ENCODE peak calls at places on chromosome 9, in seven cellular contexts. K is GM20000; F is stimulated activated CD4-positive, alpha-beta T cell treated with anti-CD3 and anti-CD28 coated beads, Interleukin-12 subunit alpha, Interleukin-12 subunit beta, amount 100 ng/mL, for 4 hours; Y is mucosa of gallbladder; W is amniotic epithelial cell; Z is T-helper 9 cell; D is kidney. C is an unnamed sample.

GRCh38 chr9:69149321-69149807 is 24.7 kb upstream of the TJP2 start:
- DNase-seq in K (no peak), F (no peak), Y (no peak), W (peak), Z (no peak), D (no peak), C (peak)

GRCh38 chr9:124220551-124221451 is 36.9 kb upstream of the NEK6 start:
- DNase-seq in K (no peak), F (no peak), Y (peak), W (peak), Z (no peak), D (peak), C (peak)

GRCh38 chr9:132160802-132161742 is 786 bp upstream of the NTNG2 start:
- DNase-seq in K (peak), F (peak), Y (peak), W (peak), Z (peak), D (no peak), C (peak)

GRCh38 chr9:107539427-107540154 is 50.0 kb upstream of the KLF4 start:
- DNase-seq in K (no peak), F (no peak), Y (no peak), W (no peak), Z (no peak), D (no peak), C (no peak)

GRCh38 chr9:91191443-91192378 is 170.0 kb downstream of the AUH start:
- DNase-seq in K (no peak), F (no peak), Y (peak), W (no peak), Z (no peak), D (peak), C (peak)

GRCh38 chr9:36948051-36948450 is 86.0 kb downstream of the PAX5 start:
- DNase-seq in K (no peak), F (no peak), Y (no peak), W (no peak), Z (no peak), D (no peak), C (no peak)

GRCh38 chr9:98091735-98092632 is 27.0 kb downstream of the TRIM14 start:
- DNase-seq in K (no peak), F (no peak), Y (no peak), W (peak), Z (no peak), D (no peak), C (peak)

GRCh38 chr9:134304712-134305111 is 21.5 kb upstream of the RXRA start:
- DNase-seq in K (no peak), F (no peak), Y (no peak), W (no peak), Z (no peak), D (peak), C (no peak)

GRCh38 chr9:96008502-96009222 is 133.2 kb downstream of the ERCC6L2 start:
- DNase-seq in K (no peak), F (no peak), Y (no peak), W (peak), Z (no peak), D (no peak), C (no peak)

GRCh38 chr9:37035472-37036236 is 1.6 kb upstream of the PAX5 start:
- DNase-seq in K (peak), F (no peak), Y (no peak), W (peak), Z (no peak), D (no peak), C (no peak)

GRCh38 chr9:125150349-125151245 is 7.3 kb upstream of the SCAI start:
- DNase-seq in K (no peak), F (no peak), Y (no peak), W (peak), Z (no peak), D (no peak), C (no peak)

GRCh38 chr9:115198018-115198417 is 80.1 kb upstream of the TNC start:
- DNase-seq in K (no peak), F (no peak), Y (peak), W (no peak), Z (no peak), D (peak), C (peak)

GRCh38 chr9:106149956-106150355 is 455.6 kb downstream of the TMEM38B start:
- DNase-seq in K (no peak), F (no peak), Y (no peak), W (no peak), Z (no peak), D (no peak), C (no peak)

GRCh38 chr9:88387733-88388202 is 476 bp upstream of the SPIN1 start:
- DNase-seq in K (no peak), F (peak), Y (peak), W (peak), Z (peak), D (peak), C (no peak)

GRCh38 chr9:131663288-131663687 is 76.6 kb downstream of the RAPGEF1 start:
- DNase-seq in K (no peak), F (no peak), Y (no peak), W (no peak), Z (no peak), D (no peak), C (no peak)

GRCh38 chr9:127916665-127917581 is at the start of gene ST6GALNAC4:
- DNase-seq in K (peak), F (peak), Y (peak), W (peak), Z (peak), D (peak), C (peak)

GRCh38 chr9:100549048-100549447 is 28.8 kb upstream of the CAVIN4 start:
- DNase-seq in K (no peak), F (no peak), Y (no peak), W (no peak), Z (no peak), D (no peak), C (no peak)

GRCh38 chr9:75616052-75616451 is 274.4 kb upstream of the PCSK5 start:
- DNase-seq in K (no peak), F (no peak), Y (no peak), W (no peak), Z (no peak), D (no peak), C (no peak)

GRCh38 chr9:127116088-127116726 is 6.2 kb downstream of the ANGPTL2 start:
- DNase-seq in K (no peak), F (no peak), Y (no peak), W (no peak), Z (no peak), D (no peak), C (no peak)

GRCh38 chr9:2158111-2158610 is 143.0 kb downstream of the SMARCA2 start:
- DNase-seq in K (peak), F (peak), Y (peak), W (peak), Z (peak), D (peak), C (no peak)

GRCh38 chr9:113701741-113702422 is 174.2 kb upstream of the ZNF618 start:
- DNase-seq in K (no peak), F (no peak), Y (no peak), W (no peak), Z (no peak), D (no peak), C (no peak)

GRCh38 chr9:124215551-124215910 is 42.2 kb upstream of the NEK6 start:
- DNase-seq in K (no peak), F (no peak), Y (no peak), W (no peak), Z (no peak), D (no peak), C (no peak)

GRCh38 chr9:17470015-17470414 is 108.9 kb upstream of the SH3GL2 start:
- DNase-seq in K (no peak), F (no peak), Y (no peak), W (no peak), Z (no peak), D (no peak), C (no peak)

GRCh38 chr9:95772320-95773060 is 103.0 kb upstream of the ERCC6L2 start:
- DNase-seq in K (no peak), F (no peak), Y (peak), W (peak), Z (no peak), D (peak), C (peak)

GRCh38 chr9:107336718-107337360 is 53.8 kb downstream of the RAD23B start:
- DNase-seq in K (no peak), F (no peak), Y (no peak), W (peak), Z (no peak), D (no peak), C (no peak)

GRCh38 chr9:3809724-3810123 is 283.9 kb upstream of the RFX3 start:
- DNase-seq in K (no peak), F (no peak), Y (no peak), W (peak), Z (no peak), D (no peak), C (no peak)

GRCh38 chr9:90921104-90921503 is 119.5 kb downstream of the SYK start:
- DNase-seq in K (no peak), F (no peak), Y (peak), W (peak), Z (no peak), D (peak), C (no peak)

GRCh38 chr9:130663258-130664171 is 879 bp upstream of the PRDM12 start:
- DNase-seq in K (peak), F (peak), Y (no peak), W (no peak), Z (no peak), D (no peak), C (peak)

GRCh38 chr9:89882876-89883275 is 278.1 kb downstream of the GADD45G start:
- DNase-seq in K (no peak), F (no peak), Y (peak), W (no peak), Z (no peak), D (no peak), C (no peak)

GRCh38 chr9:113574381-113575262 is 111.1 kb downstream of the RGS3 start:
- DNase-seq in K (no peak), F (no peak), Y (no peak), W (no peak), Z (no peak), D (peak), C (no peak)

GRCh38 chr9:114938687-114939575 is 8.5 kb upstream of the TNFSF8 start:
- DNase-seq in K (no peak), F (no peak), Y (no peak), W (no peak), Z (no peak), D (no peak), C (no peak)

GRCh38 chr9:90926920-90927319 is 125.3 kb downstream of the SYK start:
- DNase-seq in K (no peak), F (no peak), Y (no peak), W (peak), Z (no peak), D (no peak), C (no peak)